ENCODE peak calls at places on chromosomes 6 and 20, in five cellular contexts. M is fibroblast of lung, V is osteocyte, K is brain microvascular endothelial cell, S is AG10803. E is an unnamed sample.

GRCh38 chr20:57622579-57623381 is 2.6 kb upstream of the ZBP1 start:
- DNase-seq in M (peak), V (peak), K (peak), S (peak), E (peak)

GRCh38 chr20:37816003-37816402 is 86.9 kb upstream of the VSTM2L start:
- DNase-seq in M (no peak), V (no peak), K (no peak), S (no peak), E (no peak)

GRCh38 chr6:158686311-158686710 is 36.5 kb downstream of the SYTL3 start:
- DNase-seq in M (no peak), V (no peak), K (no peak), S (no peak), E (no peak)

GRCh38 chr6:28258877-28259777 is at the start of gene NKAPL:
- DNase-seq in M (peak), V (no peak), K (peak), S (peak), E (no peak)

GRCh38 chr6:144581807-144582537 is 296.8 kb downstream of the UTRN start:
- DNase-seq in M (peak), V (no peak), K (peak), S (no peak), E (peak)

GRCh38 chr6:35602133-35602946 is 86.4 kb downstream of the FKBP5 start:
- DNase-seq in M (peak), V (no peak), K (peak), S (peak), E (no peak)

GRCh38 chr6:79250107-79250514 is 15.6 kb upstream of the HMGN3 start:
- DNase-seq in M (no peak), V (no peak), K (no peak), S (no peak), E (peak)

GRCh38 chr20:46559685-46560440 is 9.4 kb upstream of the OCSTAMP start:
- DNase-seq in M (no peak), V (no peak), K (no peak), S (no peak), E (no peak)

GRCh38 chr20:52540489-52540888 is 348.9 kb upstream of the ZFP64 start:
- DNase-seq in M (no peak), V (no peak), K (no peak), S (no peak), E (no peak)

GRCh38 chr20:22684072-22684762 is 99.8 kb upstream of the FOXA2 start:
- DNase-seq in M (peak), V (no peak), K (peak), S (peak), E (peak)

GRCh38 chr20:9241232-9241692 is 172.4 kb downstream of the PLCB4 start:
- DNase-seq in M (peak), V (no peak), K (peak), S (peak), E (peak)

GRCh38 chr6:51016489-51016888 is 197.8 kb downstream of the TFAP2B start:
- DNase-seq in M (no peak), V (no peak), K (no peak), S (no peak), E (no peak)

GRCh38 chr6:50608421-50608820 is 104.9 kb upstream of the TFAP2D start:
- DNase-seq in M (no peak), V (no peak), K (no peak), S (no peak), E (no peak)

GRCh38 chr6:106745396-106745795 is 116.0 kb downstream of the QRSL1 start:
- DNase-seq in M (no peak), V (no peak), K (no peak), S (no peak), E (no peak)

GRCh38 chr20:63132131-63132714 is 83.7 kb downstream of the YTHDF1 start:
- DNase-seq in M (no peak), V (peak), K (no peak), S (no peak), E (no peak)

GRCh38 chr6:119289651-119290050 is 59.9 kb downstream of the MAN1A1 start:
- DNase-seq in M (no peak), V (no peak), K (no peak), S (no peak), E (no peak)

GRCh38 chr20:62159835-62160234 is 16.3 kb downstream of the SS18L1 start:
- DNase-seq in M (peak), V (no peak), K (no peak), S (no peak), E (peak)

GRCh38 chr6:161503570-161503969 is 229.7 kb upstream of the AGPAT4 start:
- DNase-seq in M (no peak), V (no peak), K (no peak), S (no peak), E (no peak)

GRCh38 chr6:12490904-12491571 is 200.9 kb downstream of the EDN1 start:
- DNase-seq in M (peak), V (no peak), K (peak), S (peak), E (peak)

GRCh38 chr6:3751019-3751729 is at the start of gene PXDC1:
- DNase-seq in M (no peak), V (no peak), K (no peak), S (no peak), E (peak)

GRCh38 chr6:81849248-81849647 is 96.8 kb upstream of the TENT5A start:
- DNase-seq in M (no peak), V (no peak), K (no peak), S (no peak), E (no peak)

GRCh38 chr6:144286503-144287393 is 1.6 kb downstream of the UTRN start:
- DNase-seq in M (peak), V (peak), K (peak), S (peak), E (peak)

GRCh38 chr6:92196320-92196719 is 1223.0 kb downstream of the EPHA7 start:
- DNase-seq in M (no peak), V (no peak), K (no peak), S (no peak), E (no peak)

GRCh38 chr6:3414704-3415453 is 42.0 kb downstream of the SLC22A23 start:
- DNase-seq in M (peak), V (no peak), K (peak), S (no peak), E (peak)

GRCh38 chr6:76418657-76419217 is 346.3 kb upstream of the IMPG1 start:
- DNase-seq in M (no peak), V (no peak), K (peak), S (no peak), E (peak)